ENCODE peak calls at places on chromosomes 11 and 22, in nine cellular contexts. G is HepG2, Q is brain microvascular endothelial cell, D is prostate gland, E is fibroblast of lung, V is tibial nerve, M is GM12865, B is psoas muscle, H is Karpas-422. C is an unnamed sample.

GRCh38 chr11:24267015-24267414 is 229.8 kb upstream of the LUZP2 start:
- DNase-seq in G (no peak), Q (no peak), D (no peak), E (no peak), V (no peak), M (no peak), B (no peak), H (no peak), C (no peak)

GRCh38 chr22:41216984-41217383 is 11.9 kb downstream of the L3MBTL2 start:
- DNase-seq in G (no peak), Q (no peak), D (no peak), E (peak; percentile 37), V (no peak), M (no peak), B (no peak), H (no peak), C (no peak)

GRCh38 chr11:19378814-19379213 is 138.1 kb upstream of the E2F8 start:
- DNase-seq in G (no peak), Q (no peak), D (no peak), E (no peak), V (no peak), M (no peak), B (peak; percentile 36), H (no peak), C (no peak)

GRCh38 chr22:48372395-48372794 is 1455.3 kb downstream of the BRD1 start:
- DNase-seq in G (no peak), Q (no peak), D (no peak), E (no peak), V (no peak), M (no peak), B (no peak), H (no peak), C (no peak)

GRCh38 chr22:21857501-21857914 is 9.9 kb downstream of the MAPK1 start:
- DNase-seq in G (peak; percentile 97), Q (no peak), D (no peak), E (no peak), V (no peak), M (peak; percentile 74), B (no peak), H (no peak), C (no peak)

GRCh38 chr22:37748659-37749058 is 51.8 kb downstream of the TRIOBP start:
- DNase-seq in G (no peak), Q (no peak), D (no peak), E (no peak), V (no peak), M (no peak), B (no peak), H (no peak), C (peak; percentile 22)

GRCh38 chr11:60854140-60854846 is 1.5 kb downstream of the PTGDR2 start:
- DNase-seq in G (no peak), Q (no peak), D (no peak), E (no peak), V (no peak), M (no peak), B (no peak), H (no peak), C (no peak)

GRCh38 chr11:121323208-121323607 is 30.6 kb downstream of the SC5D start:
- DNase-seq in G (no peak), Q (no peak), D (no peak), E (no peak), V (no peak), M (no peak), B (no peak), H (no peak), C (no peak)

GRCh38 chr22:24444729-24445466 is 17.5 kb downstream of the ADORA2A start:
- DNase-seq in G (no peak), Q (no peak), D (no peak), E (no peak), V (no peak), M (no peak), B (no peak), H (peak; percentile 38), C (no peak)

DNA sequence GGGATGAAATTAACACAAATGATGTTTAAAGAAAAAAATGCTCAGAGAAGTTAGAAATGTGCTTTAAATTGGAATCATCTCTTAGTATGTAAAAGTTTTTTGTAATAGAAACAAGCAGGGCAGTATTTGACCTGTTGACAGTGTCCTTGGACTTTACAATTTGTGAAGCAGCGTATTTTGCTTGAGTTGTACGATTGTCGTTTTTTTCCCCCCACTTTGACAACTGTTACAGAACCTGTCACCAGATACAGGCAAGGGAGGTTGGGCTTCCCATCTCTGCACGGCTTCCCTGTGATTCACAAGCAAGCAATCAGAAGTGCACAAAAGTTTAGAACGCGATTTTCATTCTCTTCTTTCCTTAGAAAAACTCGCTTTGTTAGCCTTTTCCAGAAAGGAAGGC is 8.9 kb downstream of the PPARA start:
- DNase-seq in G (no peak), Q (no peak), D (no peak), E (no peak), V (no peak), M (no peak), B (no peak), H (no peak), C (no peak)
- H3K4me3 ChIP-seq in G (no peak overlapping the region), Q (no peak overlapping the region), D (no peak overlapping the region), E (no peak overlapping the region), V (no peak overlapping the region), M (no peak overlapping the region), B (no peak overlapping the region), H (no peak overlapping the region), C (no peak overlapping the region)

DNA sequence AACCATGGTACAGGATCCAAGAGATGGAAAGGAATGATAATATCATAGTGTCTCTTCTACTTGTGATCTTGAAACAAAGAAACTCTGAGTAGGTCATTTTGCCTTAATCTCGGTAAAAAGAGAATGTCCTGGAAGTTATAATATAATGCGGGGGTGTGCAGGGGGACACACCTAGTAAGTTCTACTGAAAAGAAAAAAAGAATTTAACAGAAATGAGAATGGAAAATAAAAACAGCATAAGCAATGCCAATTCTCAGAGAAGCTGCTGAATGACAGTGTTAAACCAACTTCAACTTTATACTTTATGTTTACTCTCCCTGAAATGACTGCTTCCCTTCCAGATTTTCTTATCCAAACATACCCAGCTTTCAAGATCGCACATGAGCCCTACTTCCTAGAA is 2.0 kb downstream of the HPS5 start:
- DNase-seq in G (no peak), Q (no peak), D (no peak), E (no peak), V (no peak), M (no peak), B (no peak), H (no peak), C (no peak)
- H3K4me3 ChIP-seq in G (peak overlapping the region; percentile 78), Q (no peak overlapping the region), D (no peak overlapping the region), E (no peak overlapping the region), V (no peak overlapping the region), M (peak overlapping the region; percentile 92), B (no peak overlapping the region), H (peak overlapping the region; percentile 80), C (peak overlapping the region; percentile 93)

DNA sequence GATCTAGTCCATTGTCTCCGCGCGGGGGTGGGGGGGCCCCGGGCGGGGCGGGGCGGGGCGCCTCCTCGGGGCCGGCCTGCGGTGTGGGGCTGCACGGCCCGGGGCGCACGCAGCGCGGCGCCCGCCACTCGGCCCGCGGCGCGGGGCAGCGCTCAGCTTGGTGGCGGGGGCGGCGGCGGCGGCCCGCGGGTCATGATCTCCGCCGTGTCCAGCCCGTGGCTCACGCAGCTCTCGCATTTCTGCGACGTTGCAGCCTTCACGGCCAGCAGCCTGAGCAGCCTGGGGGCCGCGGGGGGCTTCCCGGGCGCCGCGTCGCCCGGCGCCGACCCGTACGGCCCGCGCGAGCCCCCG is at the start of gene TBX1:
- DNase-seq in G (no peak), Q (no peak), D (no peak), E (no peak), V (no peak), M (no peak), B (no peak), H (no peak), C (no peak)
- H3K4me3 ChIP-seq in G (peak within 1 kb of the TSS; percentile 50), Q (peak within 1 kb of the TSS; percentile 17), D (peak within 1 kb of the TSS; percentile 22), E (no peak within 1 kb of the TSS), V (no peak within 1 kb of the TSS), M (no peak within 1 kb of the TSS), B (peak within 1 kb of the TSS; percentile 80), H (no peak within 1 kb of the TSS), C (no peak within 1 kb of the TSS)

GRCh38 chr11:64759131-64759721 is 548 bp downstream of the PYGM start:
- DNase-seq in G (peak; percentile 50), Q (no peak), D (no peak), E (no peak), V (no peak), M (no peak), B (peak; percentile 78), H (no peak), C (no peak)

GRCh38 chr11:64755681-64756361 is 4.0 kb downstream of the PYGM start:
- DNase-seq in G (no peak), Q (no peak), D (no peak), E (no peak), V (no peak), M (no peak), B (no peak), H (no peak), C (peak; percentile 24)

GRCh38 chr11:64758330-64759079 is 1.3 kb downstream of the PYGM start:
- DNase-seq in G (no peak), Q (no peak), D (no peak), E (no peak), V (no peak), M (no peak), B (peak; percentile 14), H (no peak), C (no peak)

GRCh38 chr11:64759722-64760719 is at the start of gene PYGM:
- DNase-seq in G (no peak), Q (peak; percentile 16), D (no peak), E (peak; percentile 60), V (no peak), M (no peak), B (peak; percentile 87), H (no peak), C (peak; percentile 93)

DNA sequence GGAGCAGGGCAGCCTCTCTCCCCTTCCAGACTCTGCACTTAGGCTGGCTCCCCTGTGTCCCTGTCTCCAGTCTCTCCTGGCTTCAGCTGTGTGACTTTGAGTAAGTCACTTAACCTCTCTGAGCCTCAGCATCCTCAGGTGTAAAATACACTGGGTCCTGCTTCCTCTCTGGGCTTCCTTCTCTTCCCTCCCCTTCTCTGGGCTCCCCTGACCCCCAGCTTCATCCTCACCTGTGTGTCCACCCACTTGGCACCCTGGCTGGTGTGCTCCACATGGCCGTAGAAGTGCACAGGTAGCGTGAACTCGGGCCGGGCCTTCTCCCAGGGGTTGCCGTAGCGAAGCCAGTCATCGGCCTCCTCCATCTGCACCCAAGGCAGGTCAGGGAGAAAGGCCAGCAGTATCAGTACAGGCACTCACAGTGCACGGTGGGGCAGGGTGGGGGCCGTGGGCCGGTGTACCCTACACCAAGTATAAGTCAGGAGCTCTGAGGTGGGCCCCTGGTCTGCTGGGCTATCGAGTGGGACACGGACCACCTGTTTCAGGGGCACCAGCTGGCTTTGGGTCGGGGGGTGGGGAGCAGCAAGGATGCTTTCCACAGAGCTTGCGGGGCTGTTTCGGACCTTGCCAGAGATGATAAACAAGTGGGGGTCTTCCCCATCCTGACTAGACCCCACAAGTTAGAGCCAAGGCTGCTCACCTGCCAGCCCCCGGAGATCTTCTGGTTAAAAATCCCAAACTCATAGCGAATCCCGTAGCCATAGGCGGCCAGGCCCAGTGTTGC is 2.0 kb downstream of the PYGM start:
- DNase-seq in G (no peak), Q (no peak), D (no peak), E (no peak), V (no peak), M (no peak), B (no peak), H (no peak), C (no peak)
- H3K4me3 ChIP-seq in G (no peak overlapping the region), Q (no peak overlapping the region), D (no peak overlapping the region), E (no peak overlapping the region), V (no peak overlapping the region), M (no peak overlapping the region), B (peak overlapping the region; percentile 74), H (no peak overlapping the region), C (no peak overlapping the region)

GRCh38 chr22:26535499-26535898 is 23.2 kb upstream of the TFIP11 start:
- DNase-seq in G (no peak), Q (no peak), D (no peak), E (no peak), V (no peak), M (peak; percentile 44), B (no peak), H (peak; percentile 92), C (no peak)
- H3K4me3 ChIP-seq in G (no peak overlapping the region), Q (no peak overlapping the region), D (no peak overlapping the region), E (no peak overlapping the region), V (no peak overlapping the region), M (no peak overlapping the region), B (no peak overlapping the region), H (peak overlapping the region; percentile 53), C (no peak overlapping the region)